ENCODE peak calls at places on chromosomes 3 and 15, in seven cellular contexts. C is HCT116, N is GM12878, Q is K562, G is HepG2, H is H1, O is SK-N-SH. D is an unnamed sample.

GRCh38 chr15:63461230-63461629 is 43.2 kb upstream of the USP3 start:
- DNase-seq in C (no peak), N (no peak), Q (no peak), G (peak), H (peak), O (no peak), D (peak)

GRCh38 chr3:126889276-126890201 is 93.4 kb upstream of the PLXNA1 start:
- DNase-seq in C (no peak), N (no peak), Q (no peak), G (no peak), H (no peak), O (peak), D (no peak)

GRCh38 chr3:56919797-56920195 is 118.0 kb upstream of the ARHGEF3 start:
- DNase-seq in C (no peak), N (no peak), Q (no peak), G (no peak), H (no peak), O (no peak), D (no peak)

GRCh38 chr15:66484539-66485112 is 12.9 kb downstream of the SNAPC5 start:
- DNase-seq in C (no peak), N (no peak), Q (no peak), G (no peak), H (no peak), O (no peak), D (no peak)

GRCh38 chr15:94929282-94929681 is 697.9 kb downstream of the MCTP2 start:
- DNase-seq in C (no peak), N (no peak), Q (no peak), G (no peak), H (no peak), O (no peak), D (no peak)

GRCh38 chr3:111903067-111903511 is 44.0 kb downstream of the PHLDB2 start:
- DNase-seq in C (peak), N (no peak), Q (no peak), G (no peak), H (no peak), O (no peak), D (no peak)

GRCh38 chr3:184235381-184236032 is 6.1 kb downstream of the VWA5B2 start:
- DNase-seq in C (no peak), N (no peak), Q (no peak), G (no peak), H (no peak), O (no peak), D (no peak)

GRCh38 chr3:31534036-31534435 is 1.3 kb downstream of the STT3B start:
- DNase-seq in C (no peak), N (peak), Q (peak), G (peak), H (no peak), O (peak), D (peak)

GRCh38 chr3:190197346-190197763 is 76.7 kb upstream of the P3H2 start:
- DNase-seq in C (no peak), N (no peak), Q (no peak), G (no peak), H (no peak), O (no peak), D (no peak)

GRCh38 chr3:59327324-59327939 is 277.6 kb upstream of the CFAP20DC start:
- DNase-seq in C (no peak), N (no peak), Q (no peak), G (no peak), H (no peak), O (no peak), D (no peak)

GRCh38 chr15:48021336-48022086 is 99.3 kb upstream of the SLC24A5 start:
- DNase-seq in C (no peak), N (no peak), Q (no peak), G (no peak), H (no peak), O (no peak), D (no peak)

GRCh38 chr15:32825219-32825618 is 107.4 kb downstream of the GREM1 start:
- DNase-seq in C (no peak), N (no peak), Q (no peak), G (no peak), H (no peak), O (no peak), D (no peak)

GRCh38 chr3:9947025-9947995 is 4.9 kb downstream of the PRRT3 start:
- DNase-seq in C (peak), N (no peak), Q (no peak), G (peak), H (no peak), O (peak), D (peak)

GRCh38 chr15:82945326-82945725 is 7.2 kb downstream of the HOMER2 start:
- DNase-seq in C (no peak), N (no peak), Q (no peak), G (no peak), H (no peak), O (no peak), D (no peak)

GRCh38 chr3:120470870-120471269 is 20.1 kb upstream of the FSTL1 start:
- DNase-seq in C (no peak), N (no peak), Q (no peak), G (no peak), H (no peak), O (no peak), D (no peak)

GRCh38 chr3:130658666-130659065 is 88.0 kb downstream of the PIK3R4 start:
- DNase-seq in C (no peak), N (no peak), Q (no peak), G (no peak), H (no peak), O (no peak), D (no peak)

GRCh38 chr3:141127344-141128125 is 76.4 kb downstream of the SPSB4 start:
- DNase-seq in C (no peak), N (no peak), Q (no peak), G (no peak), H (no peak), O (peak), D (no peak)

GRCh38 chr15:72173401-72173800 is 24.2 kb downstream of the GRAMD2A start:
- DNase-seq in C (no peak), N (no peak), Q (no peak), G (no peak), H (no peak), O (no peak), D (no peak)

GRCh38 chr15:51878446-51879386 is 49.3 kb downstream of the TMOD3 start:
- DNase-seq in C (no peak), N (no peak), Q (peak), G (no peak), H (no peak), O (no peak), D (no peak)

GRCh38 chr3:177777699-177778098 is 580.4 kb upstream of the TBL1XR1 start:
- DNase-seq in C (peak), N (peak), Q (peak), G (peak), H (no peak), O (peak), D (peak)

GRCh38 chr3:177770821-177771220 is 573.5 kb upstream of the TBL1XR1 start:
- DNase-seq in C (no peak), N (no peak), Q (no peak), G (no peak), H (no peak), O (no peak), D (no peak)

GRCh38 chr3:177776656-177777055 is 579.4 kb upstream of the TBL1XR1 start:
- DNase-seq in C (no peak), N (no peak), Q (no peak), G (peak), H (no peak), O (no peak), D (no peak)

GRCh38 chr3:177771780-177772179 is 574.5 kb upstream of the TBL1XR1 start:
- DNase-seq in C (no peak), N (no peak), Q (no peak), G (no peak), H (no peak), O (no peak), D (no peak)

DNA sequence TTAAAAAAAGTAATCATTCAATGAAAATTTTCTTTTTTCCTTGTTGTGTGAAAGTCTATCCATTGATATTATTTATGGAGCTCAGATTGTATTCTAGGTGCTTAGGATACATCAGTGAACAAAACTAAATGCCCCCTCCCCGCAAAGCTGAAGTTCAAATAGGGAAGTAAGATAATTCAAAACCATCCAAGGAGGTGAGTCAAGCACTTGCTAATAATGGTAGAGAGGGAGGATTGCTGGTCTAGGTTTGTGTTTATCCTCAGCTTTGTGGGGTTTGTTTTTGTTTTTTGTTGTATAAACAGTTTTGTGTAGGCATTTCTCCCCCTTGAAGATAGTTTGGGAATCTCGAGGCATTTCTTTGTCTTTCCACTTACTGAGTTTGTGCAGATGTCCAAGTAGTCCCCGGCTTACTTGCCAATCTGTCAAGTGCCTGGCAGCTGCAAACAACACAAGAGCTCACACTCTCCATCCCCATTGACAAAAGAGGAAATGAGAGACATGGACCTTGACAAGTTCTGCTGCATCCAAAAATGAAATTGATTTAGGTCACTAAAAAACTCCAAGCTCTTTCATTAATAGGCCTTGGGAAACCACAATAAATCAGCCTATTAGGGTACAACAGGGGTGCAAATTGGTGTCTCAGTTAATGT is 575.8 kb upstream of the TBL1XR1 start:
- DNase-seq in C (no peak), N (no peak), Q (no peak), G (no peak), H (no peak), O (no peak), D (no peak)
- TF ChIP-seq JUND in C (no peak), N (no peak), Q (no peak), G (no peak), H (no peak), O (no peak), D (no peak)

GRCh38 chr15:22936577-22937472 is 43.3 kb downstream of the CYFIP1 start:
- DNase-seq in C (no peak), N (peak), Q (no peak), G (no peak), H (no peak), O (no peak), D (no peak)

GRCh38 chr15:22939051-22939450 is 41.1 kb downstream of the CYFIP1 start:
- DNase-seq in C (no peak), N (no peak), Q (no peak), G (no peak), H (no peak), O (no peak), D (no peak)

GRCh38 chr15:22941179-22941578 is 39.0 kb downstream of the CYFIP1 start:
- DNase-seq in C (no peak), N (no peak), Q (no peak), G (no peak), H (no peak), O (no peak), D (no peak)

GRCh38 chr15:22942306-22942855 is 37.8 kb downstream of the CYFIP1 start:
- DNase-seq in C (no peak), N (no peak), Q (no peak), G (no peak), H (no peak), O (no peak), D (no peak)

GRCh38 chr15:22939652-22940061 is 40.5 kb downstream of the CYFIP1 start:
- DNase-seq in C (no peak), N (no peak), Q (no peak), G (no peak), H (no peak), O (no peak), D (no peak)
- TF ChIP-seq JUND in C (no peak), N (no peak), Q (no peak), G (no peak), H (no peak), O (no peak), D (no peak)

GRCh38 chr15:35290301-35290721 is 205.2 kb upstream of the NANOGP8 start:
- DNase-seq in C (no peak), N (no peak), Q (no peak), G (no peak), H (no peak), O (no peak), D (no peak)
- TF ChIP-seq JUND in C (no peak), N (no peak), Q (no peak), G (no peak), H (no peak), O (no peak), D (no peak)

DNA sequence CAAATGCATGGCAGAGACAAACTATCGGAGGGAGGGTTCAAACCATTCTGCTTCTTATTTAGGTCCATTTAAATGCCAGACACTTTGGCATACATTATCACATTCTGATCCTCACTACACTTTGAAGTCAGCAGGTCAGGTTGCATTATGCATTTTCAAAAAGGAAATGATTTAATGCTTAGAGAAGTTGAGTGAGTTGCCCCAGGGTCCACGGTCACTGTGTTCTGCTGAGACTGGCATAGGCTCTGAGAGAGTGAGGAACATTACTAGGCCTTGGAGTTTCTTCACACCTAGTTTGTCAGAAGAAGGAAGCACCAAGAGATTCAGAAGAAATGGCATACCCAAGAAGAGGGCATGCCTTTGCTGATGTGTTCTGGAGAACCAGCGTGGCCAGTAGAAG is 46.3 kb upstream of the ACAN start:
- DNase-seq in C (no peak), N (no peak), Q (no peak), G (no peak), H (no peak), O (no peak), D (no peak)
- TF ChIP-seq JUND in C (no peak), N (no peak), Q (no peak), G (no peak), H (no peak), O (no peak), D (no peak)